ENCODE peak calls at places on chromosomes 4 and X, in nine cellular contexts. D, J, G, F, Z, N, O, R and K are unnamed samples.

GRCh38 chrX:68461541-68461940 is 28.2 kb upstream of the OPHN1 start:
- DNase-seq in D (no peak), J (no peak), G (no peak), F (no peak), Z (no peak), N (no peak), O (no peak), R (no peak), K (no peak)

GRCh38 chrX:85345523-85345922 is 33.9 kb downstream of the POF1B start:
- DNase-seq in D (no peak), J (no peak), G (no peak), F (no peak), Z (no peak), N (no peak), O (no peak), R (no peak), K (no peak)

GRCh38 chrX:134760671-134761070 is 102.4 kb upstream of the PLAC1 start:
- DNase-seq in D (no peak), J (no peak), G (no peak), F (no peak), Z (no peak), N (no peak), O (no peak), R (no peak), K (no peak)

GRCh38 chr4:145930592-145930991 is 8.0 kb downstream of the ZNF827 start:
- DNase-seq in D (no peak), J (no peak), G (no peak), F (no peak), Z (no peak), N (no peak), O (no peak), R (no peak), K (no peak)

GRCh38 chr4:6910340-6910959 is 824 bp downstream of the TBC1D14 start:
- DNase-seq in D (no peak), J (no peak), G (no peak), F (no peak), Z (no peak), N (no peak), O (no peak), R (no peak), K (no peak)

GRCh38 chr4:148405161-148405893 is 36.9 kb downstream of the NR3C2 start:
- DNase-seq in D (no peak), J (no peak), G (no peak), F (no peak), Z (no peak), N (no peak), O (no peak), R (no peak), K (no peak)

GRCh38 chrX:149476513-149476912 is 28.6 kb downstream of the IDS start:
- DNase-seq in D (no peak), J (no peak), G (no peak), F (no peak), Z (no peak), N (no peak), O (no peak), R (no peak), K (no peak)

GRCh38 chrX:2863646-2864045 is 34.9 kb downstream of the GYG2 start:
- DNase-seq in D (no peak), J (no peak), G (no peak), F (no peak), Z (no peak), N (no peak), O (no peak), R (no peak), K (no peak)

GRCh38 chr4:8741513-8742226 is 130.0 kb downstream of the HMX1 start:
- DNase-seq in D (no peak), J (no peak), G (peak), F (no peak), Z (no peak), N (no peak), O (no peak), R (no peak), K (no peak)

GRCh38 chr4:129278868-129279267 is 182.9 kb downstream of the C4orf33 start:
- DNase-seq in D (no peak), J (no peak), G (no peak), F (no peak), Z (no peak), N (no peak), O (no peak), R (no peak), K (no peak)

GRCh38 chr4:152976466-152976761 is 40.3 kb downstream of the FHDC1 start:
- DNase-seq in D (no peak), J (no peak), G (no peak), F (no peak), Z (no peak), N (no peak), O (no peak), R (no peak), K (no peak)

GRCh38 chrX:103730746-103731508 is 20.2 kb downstream of the TMEM31 start:
- DNase-seq in D (peak), J (no peak), G (no peak), F (no peak), Z (no peak), N (no peak), O (peak), R (no peak), K (no peak)

GRCh38 chr4:95596676-95597075 is 47.9 kb upstream of the UNC5C start:
- DNase-seq in D (no peak), J (no peak), G (no peak), F (no peak), Z (no peak), N (no peak), O (no peak), R (no peak), K (no peak)

GRCh38 chr4:17155486-17155885 is 257.0 kb upstream of the LDB2 start:
- DNase-seq in D (no peak), J (no peak), G (no peak), F (no peak), Z (no peak), N (no peak), O (no peak), R (no peak), K (no peak)

GRCh38 chr4:140069068-140069467 is 84.9 kb downstream of the MAML3 start:
- DNase-seq in D (no peak), J (no peak), G (no peak), F (peak), Z (no peak), N (no peak), O (no peak), R (no peak), K (no peak)

GRCh38 chr4:337143-337931 is at the start of gene ZNF141:
- DNase-seq in D (peak), J (peak), G (peak), F (peak), Z (peak), N (peak), O (peak), R (peak), K (peak)

GRCh38 chr4:16237715-16238114 is 11.4 kb upstream of the TAPT1 start:
- DNase-seq in D (no peak), J (no peak), G (no peak), F (no peak), Z (no peak), N (no peak), O (no peak), R (no peak), K (no peak)

GRCh38 chr4:114659386-114660008 is 60.9 kb downstream of the UGT8 start:
- DNase-seq in D (peak), J (no peak), G (peak), F (no peak), Z (peak), N (peak), O (peak), R (no peak), K (no peak)

GRCh38 chr4:138312536-138312911 is 70.4 kb upstream of the SLC7A11 start:
- DNase-seq in D (no peak), J (no peak), G (no peak), F (no peak), Z (no peak), N (no peak), O (no peak), R (no peak), K (no peak)

GRCh38 chr4:177583000-177583399 is 140.8 kb upstream of the AGA start:
- DNase-seq in D (no peak), J (no peak), G (no peak), F (no peak), Z (no peak), N (no peak), O (no peak), R (no peak), K (no peak)

GRCh38 chr4:76515975-76516853 is 81.2 kb downstream of the SHROOM3 start:
- DNase-seq in D (no peak), J (no peak), G (no peak), F (no peak), Z (no peak), N (no peak), O (no peak), R (no peak), K (no peak)

GRCh38 chr4:19104176-19104575 is 1082.6 kb upstream of the LCORL start:
- DNase-seq in D (no peak), J (no peak), G (no peak), F (no peak), Z (no peak), N (no peak), O (no peak), R (no peak), K (no peak)

GRCh38 chrX:10597871-10598270 is 22.5 kb downstream of the MID1 start:
- DNase-seq in D (no peak), J (no peak), G (no peak), F (no peak), Z (no peak), N (no peak), O (no peak), R (no peak), K (no peak)

GRCh38 chr4:114911141-114911540 is 202.3 kb downstream of the NDST4 start:
- DNase-seq in D (no peak), J (no peak), G (no peak), F (no peak), Z (no peak), N (no peak), O (no peak), R (no peak), K (no peak)

GRCh38 chrX:111402378-111402777 is 9.6 kb downstream of the DCX start:
- DNase-seq in D (no peak), J (no peak), G (no peak), F (no peak), Z (no peak), N (no peak), O (no peak), R (no peak), K (no peak)

GRCh38 chrX:125998432-125998831 is 167.7 kb downstream of the DCAF12L2 start:
- DNase-seq in D (peak), J (no peak), G (no peak), F (no peak), Z (no peak), N (no peak), O (no peak), R (no peak), K (no peak)

GRCh38 chr4:79609853-79610252 is 201.8 kb upstream of the GK2 start:
- DNase-seq in D (no peak), J (no peak), G (no peak), F (no peak), Z (no peak), N (no peak), O (no peak), R (no peak), K (no peak)

GRCh38 chrX:30806187-30806728 is 82.8 kb downstream of the TAB3 start:
- DNase-seq in D (no peak), J (no peak), G (no peak), F (no peak), Z (no peak), N (no peak), O (no peak), R (no peak), K (no peak)

GRCh38 chr4:74934016-74934821 is 1.3 kb downstream of the PARM1 start:
- DNase-seq in D (no peak), J (no peak), G (no peak), F (peak), Z (no peak), N (no peak), O (no peak), R (no peak), K (no peak)

GRCh38 chr4:30770049-30770549 is 49.9 kb downstream of the PCDH7 start:
- DNase-seq in D (no peak), J (no peak), G (no peak), F (no peak), Z (no peak), N (no peak), O (peak), R (no peak), K (no peak)

GRCh38 chr4:141011799-141012377 is 121.4 kb downstream of the RNF150 start:
- DNase-seq in D (no peak), J (no peak), G (peak), F (peak), Z (no peak), N (no peak), O (no peak), R (no peak), K (no peak)

GRCh38 chrX:153526040-153526439 is 8.6 kb downstream of the ATP2B3 start:
- DNase-seq in D (no peak), J (no peak), G (no peak), F (no peak), Z (no peak), N (no peak), O (no peak), R (no peak), K (no peak)

GRCh38 chr4:139403457-139403856 is 50.5 kb upstream of the RAB33B start:
- DNase-seq in D (no peak), J (no peak), G (no peak), F (no peak), Z (no peak), N (no peak), O (no peak), R (no peak), K (no peak)

GRCh38 chrX:121146059-121146628 is 98.7 kb downstream of the GLUD2 start:
- DNase-seq in D (no peak), J (no peak), G (no peak), F (no peak), Z (no peak), N (no peak), O (no peak), R (no peak), K (no peak)

GRCh38 chr4:171846232-171846631 is 33.0 kb downstream of the GALNTL6 start:
- DNase-seq in D (peak), J (no peak), G (no peak), F (no peak), Z (no peak), N (no peak), O (peak), R (peak), K (no peak)

GRCh38 chr4:60241886-60242285 is 958.2 kb upstream of the ADGRL3 start:
- DNase-seq in D (no peak), J (no peak), G (no peak), F (no peak), Z (no peak), N (no peak), O (no peak), R (no peak), K (no peak)

GRCh38 chr4:189548484-189549160 is 392.1 kb upstream of the FRG1 start:
- DNase-seq in D (no peak), J (no peak), G (no peak), F (no peak), Z (no peak), N (no peak), O (no peak), R (no peak), K (no peak)